ENCODE peak calls at places on chromosomes 16 and 17, in four cellular contexts. One of them, this sample, is unnamed.

GRCh38 chr16:14087590-14088154 is 16.6 kb downstream of the MRTFB start:
- DNase-seq in neuronal stem cell: no peak
- DNase-seq in mesendoderm: no peak
- DNase-seq in mesenchymal stem cell: no peak
- DNase-seq in this sample: no peak

GRCh38 chr17:15918661-15919259 is 26.2 kb upstream of the ADORA2B start:
- DNase-seq in neuronal stem cell: no peak
- DNase-seq in mesendoderm: no peak
- DNase-seq in mesenchymal stem cell: no peak
- DNase-seq in this sample: no peak

GRCh38 chr16:87965973-87966667 is 14.9 kb downstream of the BANP start:
- DNase-seq in neuronal stem cell: no peak
- DNase-seq in mesendoderm: no peak
- DNase-seq in mesenchymal stem cell: no peak
- DNase-seq in this sample: no peak

GRCh38 chr16:87789437-87790277 is 23.9 kb upstream of the KLHDC4 start:
- DNase-seq in neuronal stem cell: no peak
- DNase-seq in mesendoderm: no peak
- DNase-seq in mesenchymal stem cell: no peak
- DNase-seq in this sample: peak; percentile 99

GRCh38 chr17:78349831-78350631 is 9.8 kb downstream of the SOCS3 start:
- DNase-seq in neuronal stem cell: no peak
- DNase-seq in mesendoderm: no peak
- DNase-seq in mesenchymal stem cell: no peak
- DNase-seq in this sample: peak; percentile 33

GRCh38 chr16:82038941-82039340 is 3.9 kb downstream of the HSD17B2 start:
- DNase-seq in neuronal stem cell: no peak
- DNase-seq in mesendoderm: no peak
- DNase-seq in mesenchymal stem cell: no peak
- DNase-seq in this sample: no peak

GRCh38 chr17:413016-413350 is 60.4 kb upstream of the RPH3AL start:
- DNase-seq in neuronal stem cell: no peak
- DNase-seq in mesendoderm: no peak
- DNase-seq in mesenchymal stem cell: no peak
- DNase-seq in this sample: no peak

GRCh38 chr16:79348521-79349306 is 251.8 kb downstream of the MAF start:
- DNase-seq in neuronal stem cell: no peak
- DNase-seq in mesendoderm: no peak
- DNase-seq in mesenchymal stem cell: no peak
- DNase-seq in this sample: no peak

GRCh38 chr17:63772801-63773271 is 561 bp downstream of the CCDC47 start:
- DNase-seq in neuronal stem cell: no peak
- DNase-seq in mesendoderm: peak; percentile 11
- DNase-seq in mesenchymal stem cell: peak; percentile 57
- DNase-seq in this sample: no peak

GRCh38 chr16:87744750-87745514 is 20.9 kb downstream of the KLHDC4 start:
- DNase-seq in neuronal stem cell: no peak
- DNase-seq in mesendoderm: no peak
- DNase-seq in mesenchymal stem cell: no peak
- DNase-seq in this sample: no peak

GRCh38 chr16:12016166-12016947 is 39.8 kb downstream of the SNX29 start:
- DNase-seq in neuronal stem cell: no peak
- DNase-seq in mesendoderm: no peak
- DNase-seq in mesenchymal stem cell: no peak
- DNase-seq in this sample: no peak

GRCh38 chr17:27473748-27474609 is 17.7 kb downstream of the KSR1 start:
- DNase-seq in neuronal stem cell: no peak
- DNase-seq in mesendoderm: peak; percentile 75
- DNase-seq in mesenchymal stem cell: peak; percentile 35
- DNase-seq in this sample: no peak

GRCh38 chr17:82064433-82065192 is 991 bp downstream of the DUS1L start:
- DNase-seq in neuronal stem cell: no peak
- DNase-seq in mesendoderm: no peak
- DNase-seq in mesenchymal stem cell: no peak
- DNase-seq in this sample: no peak

GRCh38 chr17:68424188-68424587 is 33.1 kb downstream of the WIPI1 start:
- DNase-seq in neuronal stem cell: no peak
- DNase-seq in mesendoderm: no peak
- DNase-seq in mesenchymal stem cell: no peak
- DNase-seq in this sample: no peak

GRCh38 chr17:76276069-76276431 is 10.9 kb downstream of the UBALD2 start:
- DNase-seq in neuronal stem cell: no peak
- DNase-seq in mesendoderm: no peak
- DNase-seq in mesenchymal stem cell: peak; percentile 43
- DNase-seq in this sample: no peak

GRCh38 chr16:19196871-19197270 is 28.8 kb downstream of the SYT17 start:
- DNase-seq in neuronal stem cell: no peak
- DNase-seq in mesendoderm: no peak
- DNase-seq in mesenchymal stem cell: no peak
- DNase-seq in this sample: no peak

GRCh38 chr16:74724820-74725549 is 24.3 kb upstream of the MLKL start:
- DNase-seq in neuronal stem cell: no peak
- DNase-seq in mesendoderm: no peak
- DNase-seq in mesenchymal stem cell: no peak
- DNase-seq in this sample: no peak

GRCh38 chr16:10776280-10776679 is 32.6 kb downstream of the NUBP1 start:
- DNase-seq in neuronal stem cell: no peak
- DNase-seq in mesendoderm: no peak
- DNase-seq in mesenchymal stem cell: no peak
- DNase-seq in this sample: no peak

GRCh38 chr17:80445152-80446110 is 30.5 kb downstream of the ENDOV start:
- DNase-seq in neuronal stem cell: no peak
- DNase-seq in mesendoderm: no peak
- DNase-seq in mesenchymal stem cell: no peak
- DNase-seq in this sample: no peak

GRCh38 chr16:57749101-57749692 is 13.6 kb downstream of the KATNB1 start:
- DNase-seq in neuronal stem cell: no peak
- DNase-seq in mesendoderm: no peak
- DNase-seq in mesenchymal stem cell: no peak
- DNase-seq in this sample: no peak

GRCh38 chr17:14926526-14927122 is 338.5 kb downstream of the PMP22 start:
- DNase-seq in neuronal stem cell: peak; percentile 76
- DNase-seq in mesendoderm: peak; percentile 71
- DNase-seq in mesenchymal stem cell: peak; percentile 74
- DNase-seq in this sample: peak; percentile 38

GRCh38 chr16:9665851-9666271 is 516.4 kb downstream of the GRIN2A start:
- DNase-seq in neuronal stem cell: no peak
- DNase-seq in mesendoderm: no peak
- DNase-seq in mesenchymal stem cell: no peak
- DNase-seq in this sample: no peak

GRCh38 chr17:36665417-36665816 is 64.0 kb downstream of the MRM1 start:
- DNase-seq in neuronal stem cell: no peak
- DNase-seq in mesendoderm: peak; percentile 27
- DNase-seq in mesenchymal stem cell: no peak
- DNase-seq in this sample: peak; percentile 28

GRCh38 chr17:32495347-32496253 is 8.8 kb downstream of the CDK5R1 start:
- DNase-seq in neuronal stem cell: no peak
- DNase-seq in mesendoderm: no peak
- DNase-seq in mesenchymal stem cell: no peak
- DNase-seq in this sample: no peak

GRCh38 chr17:75970011-75970523 is 8.9 kb downstream of the ACOX1 start:
- DNase-seq in neuronal stem cell: no peak
- DNase-seq in mesendoderm: peak; percentile 16
- DNase-seq in mesenchymal stem cell: no peak
- DNase-seq in this sample: no peak

GRCh38 chr17:511001-511690 is 158.5 kb upstream of the RPH3AL start:
- DNase-seq in neuronal stem cell: no peak
- DNase-seq in mesendoderm: no peak
- DNase-seq in mesenchymal stem cell: peak; percentile 69
- DNase-seq in this sample: no peak

GRCh38 chr17:75795820-75796607 is 11.4 kb downstream of the UNK start:
- DNase-seq in neuronal stem cell: no peak
- DNase-seq in mesendoderm: no peak
- DNase-seq in mesenchymal stem cell: no peak
- DNase-seq in this sample: no peak

GRCh38 chr17:63382826-63383225 is 63.3 kb downstream of the CYB561 start:
- DNase-seq in neuronal stem cell: no peak
- DNase-seq in mesendoderm: no peak
- DNase-seq in mesenchymal stem cell: peak; percentile 45
- DNase-seq in this sample: no peak

GRCh38 chr17:62678214-62678919 is 50.9 kb downstream of the MRC2 start:
- DNase-seq in neuronal stem cell: no peak
- DNase-seq in mesendoderm: no peak
- DNase-seq in mesenchymal stem cell: no peak
- DNase-seq in this sample: no peak

GRCh38 chr17:77337150-77337549 is 196.4 kb downstream of the SEC14L1 start:
- DNase-seq in neuronal stem cell: no peak
- DNase-seq in mesendoderm: no peak
- DNase-seq in mesenchymal stem cell: no peak
- DNase-seq in this sample: no peak

GRCh38 chr17:33680479-33680878 is 387.4 kb upstream of the ASIC2 start:
- DNase-seq in neuronal stem cell: no peak
- DNase-seq in mesendoderm: peak; percentile 2
- DNase-seq in mesenchymal stem cell: no peak
- DNase-seq in this sample: no peak

GRCh38 chr16:81873843-81874752 is 95.0 kb downstream of the PLCG2 start:
- DNase-seq in neuronal stem cell: peak; percentile 31
- DNase-seq in mesendoderm: peak; percentile 63
- DNase-seq in mesenchymal stem cell: peak; percentile 40
- DNase-seq in this sample: peak; percentile 19

DNA sequence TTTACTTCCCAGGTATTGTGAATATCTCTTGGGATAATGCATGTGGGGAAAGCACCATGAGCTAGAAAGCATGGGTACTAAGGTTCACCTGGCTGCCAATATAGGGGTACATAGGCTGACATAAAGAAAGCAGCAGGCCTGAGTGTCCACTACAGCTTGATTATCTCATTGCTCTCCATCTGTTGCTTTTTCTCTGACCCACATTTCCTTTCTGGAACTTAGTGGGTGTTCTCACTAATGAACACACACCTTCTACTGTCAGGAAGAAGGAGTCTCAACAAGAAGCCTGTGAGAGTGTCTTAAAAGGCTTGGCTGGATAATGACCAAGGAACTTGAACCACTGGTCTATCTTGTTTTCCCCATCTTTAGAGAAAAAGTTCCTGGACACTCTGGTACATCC is 62.5 kb downstream of the CA10 start:
- DNase-seq in neuronal stem cell: no peak
- DNase-seq in mesendoderm: no peak
- DNase-seq in mesenchymal stem cell: no peak
- DNase-seq in this sample: no peak
- H2BK5ac ChIP-seq in neuronal stem cell: no peak overlapping the region
- H2BK5ac ChIP-seq in mesendoderm: no peak overlapping the region
- H2BK5ac ChIP-seq in mesenchymal stem cell: no peak overlapping the region
- H2BK5ac ChIP-seq in this sample: no peak overlapping the region

GRCh38 chr17:2238432-2239169 is 65.0 kb downstream of the SMG6 start:
- DNase-seq in neuronal stem cell: no peak
- DNase-seq in mesendoderm: peak; percentile 37
- DNase-seq in mesenchymal stem cell: peak; percentile 65
- DNase-seq in this sample: no peak
- H3K18ac ChIP-seq in neuronal stem cell: no peak overlapping the region
- H3K18ac ChIP-seq in mesendoderm: no peak overlapping the region
- H3K18ac ChIP-seq in mesenchymal stem cell: peak overlapping the region; percentile 3
- H3K18ac ChIP-seq in this sample: no peak overlapping the region

GRCh38 chr16:84191466-84191865 is 509 bp downstream of the ADAD2 start:
- DNase-seq in neuronal stem cell: no peak
- DNase-seq in mesendoderm: no peak
- DNase-seq in mesenchymal stem cell: no peak
- DNase-seq in this sample: no peak
- H2BK5ac ChIP-seq in neuronal stem cell: no peak overlapping the region
- H2BK5ac ChIP-seq in mesendoderm: no peak overlapping the region
- H2BK5ac ChIP-seq in mesenchymal stem cell: no peak overlapping the region
- H2BK5ac ChIP-seq in this sample: no peak overlapping the region

GRCh38 chr17:45143101-45143670 is 5.1 kb upstream of the HEXIM1 start:
- DNase-seq in neuronal stem cell: no peak
- DNase-seq in mesendoderm: peak; percentile 29
- DNase-seq in mesenchymal stem cell: no peak
- DNase-seq in this sample: no peak
- H3K18ac ChIP-seq in neuronal stem cell: peak overlapping the region; percentile 88
- H3K18ac ChIP-seq in mesendoderm: peak overlapping the region; percentile 68
- H3K18ac ChIP-seq in mesenchymal stem cell: no peak overlapping the region
- H3K18ac ChIP-seq in this sample: peak overlapping the region; percentile 74

GRCh38 chr17:3645310-3645709 is 8.8 kb downstream of the CTNS start:
- DNase-seq in neuronal stem cell: no peak
- DNase-seq in mesendoderm: no peak
- DNase-seq in mesenchymal stem cell: no peak
- DNase-seq in this sample: no peak
- H2BK5ac ChIP-seq in neuronal stem cell: no peak overlapping the region
- H2BK5ac ChIP-seq in mesendoderm: no peak overlapping the region
- H2BK5ac ChIP-seq in mesenchymal stem cell: no peak overlapping the region
- H2BK5ac ChIP-seq in this sample: no peak overlapping the region

GRCh38 chr17:41418116-41418860 is 6.1 kb downstream of the KRT37 start:
- DNase-seq in neuronal stem cell: no peak
- DNase-seq in mesendoderm: no peak
- DNase-seq in mesenchymal stem cell: no peak
- DNase-seq in this sample: no peak
- H3K18ac ChIP-seq in neuronal stem cell: no peak overlapping the region
- H3K18ac ChIP-seq in mesendoderm: no peak overlapping the region
- H3K18ac ChIP-seq in mesenchymal stem cell: no peak overlapping the region
- H3K18ac ChIP-seq in this sample: no peak overlapping the region

GRCh38 chr16:50265260-50265659 is 1.1 kb upstream of the ADCY7 start:
- DNase-seq in neuronal stem cell: no peak
- DNase-seq in mesendoderm: peak; percentile 55
- DNase-seq in mesenchymal stem cell: peak; percentile 22
- DNase-seq in this sample: no peak
- H2BK5ac ChIP-seq in neuronal stem cell: no peak overlapping the region
- H2BK5ac ChIP-seq in mesendoderm: no peak overlapping the region
- H2BK5ac ChIP-seq in mesenchymal stem cell: no peak overlapping the region
- H2BK5ac ChIP-seq in this sample: no peak overlapping the region

GRCh38 chr17:49151996-49152395 is 19.4 kb downstream of the B4GALNT2 start:
- DNase-seq in neuronal stem cell: no peak
- DNase-seq in mesendoderm: no peak
- DNase-seq in mesenchymal stem cell: no peak
- DNase-seq in this sample: peak; percentile 78

GRCh38 chr17:49146620-49147306 is 14.2 kb downstream of the B4GALNT2 start:
- DNase-seq in neuronal stem cell: no peak
- DNase-seq in mesendoderm: peak; percentile 71
- DNase-seq in mesenchymal stem cell: peak; percentile 100
- DNase-seq in this sample: peak; percentile 95

GRCh38 chr17:49148171-49148570 is 15.6 kb downstream of the B4GALNT2 start:
- DNase-seq in neuronal stem cell: no peak
- DNase-seq in mesendoderm: no peak
- DNase-seq in mesenchymal stem cell: no peak
- DNase-seq in this sample: no peak
- H3K18ac ChIP-seq in neuronal stem cell: no peak overlapping the region
- H3K18ac ChIP-seq in mesendoderm: no peak overlapping the region
- H3K18ac ChIP-seq in mesenchymal stem cell: no peak overlapping the region
- H3K18ac ChIP-seq in this sample: no peak overlapping the region